ENCODE peak calls at places on chromosomes 16 and 17, in nine cellular contexts. T is T-helper 17 cell; N is activated CD8-positive, alpha-beta memory T cell treated with anti-CD3 and anti-CD28 coated beads for 4 hours; J is right lobe of liver; R is NCI-H1092; M is H1; F is NT2/D1; E is progenitor cell of endocrine pancreas; Q is small intestine. H is an unnamed sample.

GRCh38 chr17:39754161-39754957 is 16.6 kb downstream of the GRB7 start:
- DNase-seq in T (peak), N (peak), J (peak), R (peak), M (peak), F (no peak), E (peak), Q (peak), H (peak)

GRCh38 chr17:64077409-64077808 is 52.5 kb downstream of the ERN1 start:
- DNase-seq in T (no peak), N (no peak), J (no peak), R (no peak), M (no peak), F (no peak), E (no peak), Q (no peak), H (peak)

GRCh38 chr17:4276514-4276913 is 12.7 kb upstream of the ANKFY1 start:
- DNase-seq in T (no peak), N (no peak), J (no peak), R (no peak), M (no peak), F (no peak), E (no peak), Q (no peak), H (no peak)

GRCh38 chr17:14301279-14301760 is 439 bp downstream of the HS3ST3B1 start:
- DNase-seq in T (peak), N (no peak), J (no peak), R (no peak), M (no peak), F (no peak), E (no peak), Q (no peak), H (no peak)

GRCh38 chr16:68520649-68521086 is 18.4 kb upstream of the ZFP90 start:
- DNase-seq in T (peak), N (peak), J (peak), R (peak), M (peak), F (peak), E (peak), Q (peak), H (peak)

GRCh38 chr16:87809150-87809902 is 43.5 kb upstream of the KLHDC4 start:
- DNase-seq in T (no peak), N (no peak), J (no peak), R (no peak), M (no peak), F (no peak), E (no peak), Q (no peak), H (peak)

GRCh38 chr17:43732961-43733360 is 25.6 kb downstream of the SOST start:
- DNase-seq in T (no peak), N (no peak), J (no peak), R (no peak), M (no peak), F (peak), E (no peak), Q (no peak), H (no peak)

GRCh38 chr17:15181816-15182215 is 83.3 kb downstream of the PMP22 start:
- DNase-seq in T (no peak), N (no peak), J (no peak), R (no peak), M (no peak), F (no peak), E (no peak), Q (no peak), H (no peak)

GRCh38 chr16:72380283-72380682 is 208.3 kb upstream of the PMFBP1 start:
- DNase-seq in T (no peak), N (no peak), J (no peak), R (no peak), M (no peak), F (no peak), E (no peak), Q (no peak), H (peak)

GRCh38 chr17:79537061-79537460 is 73.8 kb downstream of the RBFOX3 start:
- DNase-seq in T (no peak), N (no peak), J (peak), R (no peak), M (no peak), F (no peak), E (no peak), Q (no peak), H (no peak)

GRCh38 chr17:43791589-43791988 is 11.4 kb downstream of the CFAP97D1 start:
- DNase-seq in T (no peak), N (no peak), J (no peak), R (no peak), M (no peak), F (no peak), E (no peak), Q (peak), H (peak)

GRCh38 chr17:61735807-61736206 is 127.5 kb downstream of the BRIP1 start:
- DNase-seq in T (no peak), N (no peak), J (no peak), R (no peak), M (no peak), F (no peak), E (no peak), Q (no peak), H (no peak)

GRCh38 chr17:35612924-35613521 is 25.9 kb downstream of the AP2B1 start:
- DNase-seq in T (no peak), N (no peak), J (no peak), R (peak), M (peak), F (peak), E (peak), Q (peak), H (peak)

GRCh38 chr17:77645441-77646430 is 312.8 kb upstream of the TNRC6C start:
- DNase-seq in T (no peak), N (peak), J (no peak), R (no peak), M (no peak), F (no peak), E (no peak), Q (no peak), H (no peak)

GRCh38 chr17:65463242-65463641 is 98.2 kb downstream of the AXIN2 start:
- DNase-seq in T (no peak), N (no peak), J (no peak), R (no peak), M (no peak), F (no peak), E (no peak), Q (no peak), H (no peak)

GRCh38 chr16:15553313-15554088 is 89.5 kb downstream of the MARF1 start:
- DNase-seq in T (no peak), N (no peak), J (no peak), R (no peak), M (no peak), F (no peak), E (no peak), Q (no peak), H (no peak)

GRCh38 chr16:29911676-29912010 is 11.4 kb downstream of the ASPHD1 start:
- DNase-seq in T (no peak), N (no peak), J (no peak), R (no peak), M (peak), F (no peak), E (no peak), Q (no peak), H (no peak)

GRCh38 chr16:72501739-72502653 is 330.0 kb upstream of the PMFBP1 start:
- DNase-seq in T (no peak), N (no peak), J (no peak), R (peak), M (peak), F (peak), E (peak), Q (peak), H (peak)

GRCh38 chr16:330746-331145 is 21.8 kb downstream of the AXIN1 start:
- DNase-seq in T (no peak), N (no peak), J (no peak), R (no peak), M (no peak), F (no peak), E (no peak), Q (no peak), H (no peak)

GRCh38 chr16:84184775-84185174 is 2.1 kb downstream of the TAF1C start:
- DNase-seq in T (no peak), N (no peak), J (peak), R (no peak), M (no peak), F (no peak), E (no peak), Q (no peak), H (no peak)

GRCh38 chr17:75641343-75641742 is 8.1 kb downstream of the SMIM5 start:
- DNase-seq in T (no peak), N (no peak), J (no peak), R (no peak), M (no peak), F (no peak), E (no peak), Q (no peak), H (no peak)

GRCh38 chr17:47615766-47616424 is 33.8 kb upstream of the KPNB1 start:
- DNase-seq in T (no peak), N (no peak), J (no peak), R (peak), M (no peak), F (no peak), E (no peak), Q (peak), H (peak)

GRCh38 chr16:47473794-47474193 is 12.7 kb downstream of the PHKB start:
- DNase-seq in T (no peak), N (no peak), J (no peak), R (no peak), M (no peak), F (no peak), E (no peak), Q (no peak), H (no peak)

GRCh38 chr16:14497245-14498082 is 132.6 kb downstream of the PARN start:
- DNase-seq in T (no peak), N (no peak), J (no peak), R (no peak), M (no peak), F (no peak), E (no peak), Q (no peak), H (no peak)

GRCh38 chr17:78559749-78560368 is 17.3 kb downstream of the DNAH17 start:
- DNase-seq in T (no peak), N (no peak), J (no peak), R (no peak), M (peak), F (no peak), E (no peak), Q (peak), H (peak)

GRCh38 chr17:15260376-15261062 is 4.6 kb downstream of the PMP22 start:
- DNase-seq in T (peak), N (no peak), J (peak), R (peak), M (peak), F (peak), E (peak), Q (peak), H (peak)